ENCODE peak calls at places on chromosome 14, in eight cellular contexts. One of them, this sample, is unnamed.

GRCh38 chr14:52767058-52767833 is 24.2 kb downstream of the GNPNAT1 start:
- DNase-seq in tibial artery: no peak
- DNase-seq in A673: no peak
- DNase-seq in tibial nerve: no peak
- DNase-seq in CD8-positive, alpha-beta T cell: no peak
- DNase-seq in aorta: no peak
- DNase-seq in SK-N-SH: no peak
- DNase-seq in GM23248: no peak
- DNase-seq in this sample: no peak

GRCh38 chr14:71060795-71061455 is 153.7 kb downstream of the PCNX1 start:
- DNase-seq in tibial artery: no peak
- DNase-seq in A673: no peak
- DNase-seq in tibial nerve: no peak
- DNase-seq in CD8-positive, alpha-beta T cell: no peak
- DNase-seq in aorta: no peak
- DNase-seq in SK-N-SH: no peak
- DNase-seq in GM23248: peak; percentile 24
- DNase-seq in this sample: no peak

GRCh38 chr14:97217094-97217885 is 420.1 kb downstream of the VRK1 start:
- DNase-seq in tibial artery: no peak
- DNase-seq in A673: peak; percentile 70
- DNase-seq in tibial nerve: no peak
- DNase-seq in CD8-positive, alpha-beta T cell: no peak
- DNase-seq in aorta: no peak
- DNase-seq in SK-N-SH: no peak
- DNase-seq in GM23248: no peak
- DNase-seq in this sample: no peak

GRCh38 chr14:51328942-51329350 is 88.9 kb downstream of the TMX1 start:
- DNase-seq in tibial artery: peak; percentile 34
- DNase-seq in A673: no peak
- DNase-seq in tibial nerve: no peak
- DNase-seq in CD8-positive, alpha-beta T cell: no peak
- DNase-seq in aorta: no peak
- DNase-seq in SK-N-SH: no peak
- DNase-seq in GM23248: peak; percentile 84
- DNase-seq in this sample: no peak

GRCh38 chr14:99602054-99602787 is 1.8 kb downstream of the CCDC85C start:
- DNase-seq in tibial artery: no peak
- DNase-seq in A673: peak; percentile 40
- DNase-seq in tibial nerve: no peak
- DNase-seq in CD8-positive, alpha-beta T cell: no peak
- DNase-seq in aorta: no peak
- DNase-seq in SK-N-SH: no peak
- DNase-seq in GM23248: peak; percentile 45
- DNase-seq in this sample: no peak

GRCh38 chr14:29900609-29901350 is 26.9 kb downstream of the PRKD1 start:
- DNase-seq in tibial artery: no peak
- DNase-seq in A673: no peak
- DNase-seq in tibial nerve: no peak
- DNase-seq in CD8-positive, alpha-beta T cell: no peak
- DNase-seq in aorta: no peak
- DNase-seq in SK-N-SH: no peak
- DNase-seq in GM23248: no peak
- DNase-seq in this sample: no peak

GRCh38 chr14:50756300-50756699 is 74.7 kb downstream of the NIN start:
- DNase-seq in tibial artery: no peak
- DNase-seq in A673: no peak
- DNase-seq in tibial nerve: no peak
- DNase-seq in CD8-positive, alpha-beta T cell: no peak
- DNase-seq in aorta: no peak
- DNase-seq in SK-N-SH: no peak
- DNase-seq in GM23248: no peak
- DNase-seq in this sample: no peak

GRCh38 chr14:73287071-73287470 is 49.8 kb downstream of the PAPLN start:
- DNase-seq in tibial artery: no peak
- DNase-seq in A673: no peak
- DNase-seq in tibial nerve: no peak
- DNase-seq in CD8-positive, alpha-beta T cell: no peak
- DNase-seq in aorta: no peak
- DNase-seq in SK-N-SH: no peak
- DNase-seq in GM23248: no peak
- DNase-seq in this sample: no peak

DNA sequence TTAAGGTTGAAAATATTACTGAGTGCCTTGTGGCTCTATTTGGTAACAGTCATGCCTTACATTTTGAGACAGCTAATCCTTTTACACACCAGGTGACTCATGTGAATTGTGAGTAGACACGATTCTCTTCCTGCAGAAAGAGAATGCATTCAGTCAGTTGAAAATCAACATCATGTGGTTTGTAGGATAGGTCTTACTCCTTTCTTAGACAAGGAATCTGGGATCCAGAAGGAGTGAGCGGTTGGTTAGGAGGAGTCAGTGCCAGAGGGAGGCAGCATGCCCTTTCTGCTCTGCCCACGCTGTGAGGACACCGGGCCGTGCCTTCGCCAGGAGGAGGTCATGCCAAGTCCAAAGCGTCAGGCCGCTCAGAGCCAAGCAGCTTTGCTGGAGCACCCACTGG is 47.6 kb downstream of the TRAF3 start:
- DNase-seq in tibial artery: no peak
- DNase-seq in A673: peak; percentile 26
- DNase-seq in tibial nerve: no peak
- DNase-seq in CD8-positive, alpha-beta T cell: no peak
- DNase-seq in aorta: peak; percentile 60
- DNase-seq in SK-N-SH: no peak
- DNase-seq in GM23248: peak; percentile 75
- DNase-seq in this sample: no peak
- H3K27ac ChIP-seq in tibial artery: no peak overlapping the region
- H3K27ac ChIP-seq in A673: no peak overlapping the region
- H3K27ac ChIP-seq in tibial nerve: no peak overlapping the region
- H3K27ac ChIP-seq in CD8-positive, alpha-beta T cell: no peak overlapping the region
- H3K27ac ChIP-seq in aorta: no peak overlapping the region
- H3K27ac ChIP-seq in SK-N-SH: no peak overlapping the region
- H3K27ac ChIP-seq in GM23248: no peak overlapping the region
- H3K27ac ChIP-seq in this sample: no peak overlapping the region

GRCh38 chr14:90518941-90519256 is 122.1 kb downstream of the CALM1 start:
- DNase-seq in tibial artery: no peak
- DNase-seq in A673: peak; percentile 49
- DNase-seq in tibial nerve: no peak
- DNase-seq in CD8-positive, alpha-beta T cell: no peak
- DNase-seq in aorta: no peak
- DNase-seq in SK-N-SH: no peak
- DNase-seq in GM23248: peak; percentile 36
- DNase-seq in this sample: no peak

GRCh38 chr14:90520326-90520725 is 123.5 kb downstream of the CALM1 start:
- DNase-seq in tibial artery: no peak
- DNase-seq in A673: no peak
- DNase-seq in tibial nerve: no peak
- DNase-seq in CD8-positive, alpha-beta T cell: no peak
- DNase-seq in aorta: no peak
- DNase-seq in SK-N-SH: no peak
- DNase-seq in GM23248: no peak
- DNase-seq in this sample: no peak

GRCh38 chr14:90517431-90517841 is 120.6 kb downstream of the CALM1 start:
- DNase-seq in tibial artery: no peak
- DNase-seq in A673: no peak
- DNase-seq in tibial nerve: no peak
- DNase-seq in CD8-positive, alpha-beta T cell: no peak
- DNase-seq in aorta: no peak
- DNase-seq in SK-N-SH: no peak
- DNase-seq in GM23248: no peak
- DNase-seq in this sample: no peak

GRCh38 chr14:90519262-90519920 is 122.6 kb downstream of the CALM1 start:
- DNase-seq in tibial artery: no peak
- DNase-seq in A673: no peak
- DNase-seq in tibial nerve: no peak
- DNase-seq in CD8-positive, alpha-beta T cell: no peak
- DNase-seq in aorta: no peak
- DNase-seq in SK-N-SH: no peak
- DNase-seq in GM23248: no peak
- DNase-seq in this sample: no peak

DNA sequence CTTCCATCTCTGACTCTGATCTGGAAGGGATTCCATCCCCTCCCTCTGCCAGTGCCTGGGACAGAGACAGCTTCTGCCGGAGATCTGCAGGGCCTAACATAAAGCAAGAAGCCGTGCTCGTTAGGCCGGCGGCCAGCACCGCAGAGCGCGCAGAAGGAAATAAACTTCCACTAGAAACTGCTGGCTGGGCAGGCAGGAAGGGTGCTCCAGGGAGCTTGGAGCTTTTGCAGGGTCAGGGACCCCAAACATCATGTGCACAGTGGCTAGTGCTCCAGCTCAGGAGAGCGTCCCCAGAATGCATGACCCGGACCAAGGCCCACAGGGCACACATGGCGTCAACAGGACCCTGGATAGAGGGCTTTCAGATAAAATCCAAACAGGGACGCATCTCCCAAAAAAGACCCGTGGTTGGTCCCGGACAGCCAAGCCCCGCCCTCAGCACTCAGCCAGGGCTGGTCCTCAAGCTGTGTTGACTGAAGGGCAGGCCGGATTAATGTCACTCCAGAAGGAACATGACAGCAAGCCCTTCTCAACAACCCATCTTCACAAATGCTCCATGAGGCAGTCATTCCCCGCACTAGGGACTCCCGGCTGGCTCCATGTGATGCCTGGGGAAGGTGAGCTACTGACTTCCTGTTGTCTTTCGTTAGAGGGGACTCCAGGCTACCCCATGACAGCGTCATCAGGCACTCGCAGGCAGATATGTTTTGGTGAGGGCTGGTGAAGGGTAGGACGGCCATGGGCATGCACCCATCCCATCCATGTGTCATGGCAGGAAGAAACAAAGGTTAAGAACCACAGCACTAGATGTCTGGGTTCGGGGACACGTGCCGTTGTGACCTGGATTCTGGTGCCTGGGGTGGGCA is 121.5 kb downstream of the CALM1 start:
- DNase-seq in tibial artery: no peak
- DNase-seq in A673: no peak
- DNase-seq in tibial nerve: no peak
- DNase-seq in CD8-positive, alpha-beta T cell: no peak
- DNase-seq in aorta: no peak
- DNase-seq in SK-N-SH: no peak
- DNase-seq in GM23248: no peak
- DNase-seq in this sample: no peak
- H3K4me3 ChIP-seq in tibial artery: no peak overlapping the region
- H3K4me3 ChIP-seq in A673: no peak overlapping the region
- H3K4me3 ChIP-seq in tibial nerve: no peak overlapping the region
- H3K4me3 ChIP-seq in CD8-positive, alpha-beta T cell: no peak overlapping the region
- H3K4me3 ChIP-seq in aorta: no peak overlapping the region
- H3K4me3 ChIP-seq in SK-N-SH: no peak overlapping the region
- H3K4me3 ChIP-seq in GM23248: no peak overlapping the region
- H3K4me3 ChIP-seq in this sample: no peak overlapping the region

GRCh38 chr14:36649872-36650650 is 11.6 kb upstream of the PAX9 start:
- DNase-seq in tibial artery: no peak
- DNase-seq in A673: no peak
- DNase-seq in tibial nerve: no peak
- DNase-seq in CD8-positive, alpha-beta T cell: no peak
- DNase-seq in aorta: no peak
- DNase-seq in SK-N-SH: no peak
- DNase-seq in GM23248: no peak
- DNase-seq in this sample: no peak

GRCh38 chr14:36646664-36647416 is 14.8 kb upstream of the PAX9 start:
- DNase-seq in tibial artery: no peak
- DNase-seq in A673: peak; percentile 82
- DNase-seq in tibial nerve: no peak
- DNase-seq in CD8-positive, alpha-beta T cell: no peak
- DNase-seq in aorta: no peak
- DNase-seq in SK-N-SH: no peak
- DNase-seq in GM23248: peak; percentile 42
- DNase-seq in this sample: no peak

GRCh38 chr14:36647417-36647826 is 14.2 kb upstream of the PAX9 start:
- DNase-seq in tibial artery: no peak
- DNase-seq in A673: no peak
- DNase-seq in tibial nerve: no peak
- DNase-seq in CD8-positive, alpha-beta T cell: no peak
- DNase-seq in aorta: no peak
- DNase-seq in SK-N-SH: no peak
- DNase-seq in GM23248: no peak
- DNase-seq in this sample: no peak

GRCh38 chr14:36652542-36653201 is 9.0 kb upstream of the PAX9 start:
- DNase-seq in tibial artery: no peak
- DNase-seq in A673: peak; percentile 33
- DNase-seq in tibial nerve: no peak
- DNase-seq in CD8-positive, alpha-beta T cell: no peak
- DNase-seq in aorta: no peak
- DNase-seq in SK-N-SH: no peak
- DNase-seq in GM23248: no peak
- DNase-seq in this sample: no peak

DNA sequence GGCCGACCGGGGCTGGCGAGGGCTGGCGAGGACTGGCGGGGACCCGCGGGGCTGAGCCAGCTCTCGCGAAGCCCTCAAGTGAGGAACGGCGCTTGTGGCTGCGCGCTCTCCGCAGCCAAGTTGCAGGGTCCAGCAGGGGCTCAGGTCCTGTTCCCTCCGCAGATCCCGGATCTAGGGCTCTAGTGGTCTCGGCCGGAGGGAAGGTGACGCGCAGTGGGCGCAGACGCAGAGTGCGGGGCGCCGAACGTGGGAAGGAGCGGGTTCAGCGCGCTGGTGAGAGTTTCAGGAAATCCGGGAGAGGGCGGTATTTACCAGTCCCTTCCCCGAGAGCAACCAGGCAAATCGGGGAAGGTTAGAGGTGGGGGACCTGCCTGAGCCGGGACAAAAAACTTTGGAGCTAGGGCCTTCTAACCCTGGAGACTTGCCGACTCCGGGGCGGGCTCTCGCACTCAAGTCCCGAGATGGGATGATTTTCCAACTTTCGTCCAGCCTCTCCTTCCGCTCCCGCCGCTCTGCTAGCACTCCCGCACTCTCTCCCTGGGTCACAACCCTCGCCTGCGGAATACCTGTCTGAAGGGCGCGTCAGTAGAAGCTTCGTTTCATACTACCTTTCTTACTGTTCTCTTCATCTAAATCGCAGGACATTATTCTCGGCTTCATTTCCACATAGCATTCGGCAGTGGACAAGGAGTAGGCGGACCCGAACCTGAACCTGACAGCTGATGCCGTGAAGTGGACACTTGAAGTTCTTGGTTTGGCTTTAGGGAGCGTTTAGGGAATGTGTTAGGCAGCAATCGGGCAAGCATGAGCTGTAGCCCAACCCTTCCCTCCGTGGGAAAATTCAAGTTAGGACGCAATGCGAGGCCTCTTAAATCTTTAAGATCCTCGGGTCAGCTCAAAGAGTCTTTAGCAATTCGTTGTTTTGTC is 13.6 kb upstream of the PAX9 start:
- DNase-seq in tibial artery: no peak
- DNase-seq in A673: peak; percentile 87
- DNase-seq in tibial nerve: no peak
- DNase-seq in CD8-positive, alpha-beta T cell: no peak
- DNase-seq in aorta: no peak
- DNase-seq in SK-N-SH: peak; percentile 55
- DNase-seq in GM23248: peak; percentile 76
- DNase-seq in this sample: no peak
- H3K27me3 ChIP-seq in tibial artery: peaks cover 3% of the 10 kb centered on the region
- H3K27me3 ChIP-seq in A673: no peaks in the 10 kb centered on the region
- H3K27me3 ChIP-seq in tibial nerve: peaks cover 83% of the 10 kb centered on the region
- H3K27me3 ChIP-seq in CD8-positive, alpha-beta T cell: peaks cover 11% of the 10 kb centered on the region
- H3K27me3 ChIP-seq in aorta: no peaks in the 10 kb centered on the region
- H3K27me3 ChIP-seq in SK-N-SH: peaks cover 62% of the 10 kb centered on the region
- H3K27me3 ChIP-seq in GM23248: peaks cover 82% of the 10 kb centered on the region
- H3K27me3 ChIP-seq in this sample: peaks cover 84% of the 10 kb centered on the region

DNA sequence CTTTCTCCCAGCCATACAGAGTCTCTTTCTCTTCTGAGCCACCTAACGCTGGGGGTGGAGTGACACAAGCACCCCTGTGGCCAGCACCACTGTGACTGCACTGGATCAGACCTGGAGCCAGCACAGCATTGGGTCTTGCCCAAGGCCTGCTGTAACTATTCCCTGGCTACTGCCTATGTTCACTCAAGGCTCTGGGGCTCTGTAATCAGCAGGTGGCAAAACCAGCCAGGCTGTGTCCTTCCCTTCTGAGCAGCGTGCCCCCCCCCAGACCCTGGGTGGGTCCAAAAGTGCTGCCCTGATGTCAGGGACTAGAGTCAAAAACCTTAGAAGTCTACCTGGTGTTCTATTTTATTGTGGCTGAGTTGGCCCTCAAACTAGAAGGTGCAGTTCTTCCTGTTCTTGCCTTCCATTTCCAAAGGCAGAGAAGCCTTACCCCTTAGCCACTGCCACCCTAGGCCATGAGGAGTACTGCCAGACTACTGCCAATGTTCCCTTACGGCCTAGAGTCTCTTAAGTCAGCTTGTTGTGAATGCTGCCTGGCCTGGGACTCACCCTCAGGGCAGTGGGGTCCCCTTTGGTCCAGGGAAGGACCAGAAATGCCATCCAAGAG is 49.9 kb downstream of the PELI2 start:
- DNase-seq in tibial artery: no peak
- DNase-seq in A673: no peak
- DNase-seq in tibial nerve: no peak
- DNase-seq in CD8-positive, alpha-beta T cell: no peak
- DNase-seq in aorta: no peak
- DNase-seq in SK-N-SH: no peak
- DNase-seq in GM23248: no peak
- DNase-seq in this sample: no peak
- H3K27ac ChIP-seq in tibial artery: no peak overlapping the region
- H3K27ac ChIP-seq in A673: no peak overlapping the region
- H3K27ac ChIP-seq in tibial nerve: no peak overlapping the region
- H3K27ac ChIP-seq in CD8-positive, alpha-beta T cell: no peak overlapping the region
- H3K27ac ChIP-seq in aorta: no peak overlapping the region
- H3K27ac ChIP-seq in SK-N-SH: no peak overlapping the region
- H3K27ac ChIP-seq in GM23248: no peak overlapping the region
- H3K27ac ChIP-seq in this sample: no peak overlapping the region